ENCODE peak calls at places on chromosomes 4 and X, in eight cellular contexts. W is foreskin keratinocyte; V is thoracic aorta; F is cardiac muscle cell; J is SK-N-SH; Y is aorta; S is effector memory CD4-positive, alpha-beta T cell; O is right cardiac atrium. C is an unnamed sample. For H3K4me1, the result is how much of the 10 kb centered on the place peaks cover.

GRCh38 chr4:110236324-110236723 is 37.9 kb upstream of the ELOVL6 start:
- DNase-seq in W (no peak), V (no peak), F (no peak), J (no peak), Y (no peak), S (no peak), O (no peak), C (no peak)

GRCh38 chr4:72993876-72994275 is 75.6 kb downstream of the COX18 start:
- DNase-seq in W (no peak), V (no peak), F (no peak), J (no peak), Y (no peak), S (no peak), O (no peak), C (peak)

GRCh38 chr4:129446074-129446473 is 350.1 kb downstream of the C4orf33 start:
- DNase-seq in W (no peak), V (no peak), F (no peak), J (no peak), Y (no peak), S (no peak), O (no peak), C (no peak)

GRCh38 chr4:147725673-147726072 is 6.2 kb upstream of the ARHGAP10 start:
- DNase-seq in W (peak), V (no peak), F (no peak), J (no peak), Y (no peak), S (no peak), O (no peak), C (no peak)

GRCh38 chr4:10115657-10116624 is 658 bp downstream of the WDR1 start:
- DNase-seq in W (no peak), V (no peak), F (peak), J (peak), Y (peak), S (peak), O (peak), C (peak)

GRCh38 chrX:41705680-41706374 is 17.1 kb downstream of the GPR34 start:
- DNase-seq in W (no peak), V (no peak), F (no peak), J (no peak), Y (no peak), S (no peak), O (no peak), C (no peak)

GRCh38 chr4:166049036-166049435 is 176.0 kb downstream of the TLL1 start:
- DNase-seq in W (no peak), V (no peak), F (no peak), J (no peak), Y (no peak), S (no peak), O (no peak), C (no peak)

GRCh38 chrX:981791-982626 is 230.4 kb downstream of the CRLF2 start:
- DNase-seq in W (no peak), V (no peak), F (no peak), J (no peak), Y (no peak), S (no peak), O (no peak), C (no peak)

GRCh38 chrX:19743386-19743785 is 144.0 kb downstream of the SH3KBP1 start:
- DNase-seq in W (no peak), V (no peak), F (no peak), J (no peak), Y (no peak), S (no peak), O (no peak), C (no peak)
- H3K4me1 ChIP-seq in W (under half), V (under half), F (under half), J (under half), Y (under half), S (half or more), O (under half), C (under half)

GRCh38 chr4:7503597-7503996 is 68.9 kb upstream of the PSAPL1 start:
- DNase-seq in W (no peak), V (no peak), F (no peak), J (no peak), Y (no peak), S (no peak), O (no peak), C (no peak)
- H3K4me1 ChIP-seq in W (under half), V (under half), F (under half), J (under half), Y (under half), S (under half), O (under half), C (under half)

GRCh38 chr4:40189997-40190396 is 6.8 kb upstream of the RHOH start:
- DNase-seq in W (no peak), V (no peak), F (no peak), J (no peak), Y (no peak), S (no peak), O (no peak), C (no peak)

GRCh38 chr4:40193018-40193571 is 3.7 kb upstream of the RHOH start:
- DNase-seq in W (no peak), V (no peak), F (no peak), J (no peak), Y (no peak), S (no peak), O (no peak), C (no peak)

GRCh38 chr4:40190880-40191815 is 5.7 kb upstream of the RHOH start:
- DNase-seq in W (no peak), V (no peak), F (no peak), J (no peak), Y (no peak), S (no peak), O (no peak), C (no peak)

GRCh38 chr4:40192286-40193017 is 4.4 kb upstream of the RHOH start:
- DNase-seq in W (no peak), V (no peak), F (no peak), J (no peak), Y (no peak), S (no peak), O (no peak), C (no peak)

GRCh38 chr4:40190465-40190864 is 6.4 kb upstream of the RHOH start:
- DNase-seq in W (no peak), V (no peak), F (no peak), J (no peak), Y (no peak), S (no peak), O (no peak), C (no peak)
- H3K4me1 ChIP-seq in W (under half), V (under half), F (under half), J (under half), Y (under half), S (under half), O (under half), C (under half)

DNA sequence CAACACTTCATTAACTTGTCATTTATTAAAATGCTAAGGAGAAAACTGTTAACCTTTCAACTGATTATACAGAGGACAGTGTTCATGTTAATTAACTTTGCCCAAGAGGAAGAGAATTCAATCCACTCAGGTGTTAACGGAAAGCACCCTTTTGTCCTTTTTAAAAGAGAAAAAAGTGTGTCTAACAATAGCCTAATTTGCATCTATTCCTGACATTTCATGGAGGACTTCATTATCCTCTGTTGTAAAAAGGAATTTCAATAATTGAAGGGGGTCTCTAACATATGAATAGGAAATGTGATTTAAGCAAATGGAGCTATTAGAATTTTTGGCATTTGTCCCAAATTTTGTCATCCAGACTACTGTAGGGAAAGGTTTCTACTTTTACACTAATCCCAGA is 44.6 kb upstream of the GC start:
- DNase-seq in W (no peak), V (no peak), F (no peak), J (no peak), Y (no peak), S (no peak), O (no peak), C (no peak)
- H3K4me1 ChIP-seq in W (under half), V (under half), F (under half), J (under half), Y (under half), S (under half), O (under half), C (under half)

GRCh38 chrX:107493141-107493540 is 43.7 kb downstream of the FRMPD3 start:
- DNase-seq in W (no peak), V (no peak), F (no peak), J (no peak), Y (no peak), S (no peak), O (no peak), C (no peak)
- H3K4me1 ChIP-seq in W (under half), V (under half), F (under half), J (under half), Y (under half), S (under half), O (under half), C (under half)

GRCh38 chrX:17328837-17329236 is 46.2 kb upstream of the NHS start:
- DNase-seq in W (no peak), V (no peak), F (no peak), J (no peak), Y (no peak), S (no peak), O (no peak), C (no peak)

DNA sequence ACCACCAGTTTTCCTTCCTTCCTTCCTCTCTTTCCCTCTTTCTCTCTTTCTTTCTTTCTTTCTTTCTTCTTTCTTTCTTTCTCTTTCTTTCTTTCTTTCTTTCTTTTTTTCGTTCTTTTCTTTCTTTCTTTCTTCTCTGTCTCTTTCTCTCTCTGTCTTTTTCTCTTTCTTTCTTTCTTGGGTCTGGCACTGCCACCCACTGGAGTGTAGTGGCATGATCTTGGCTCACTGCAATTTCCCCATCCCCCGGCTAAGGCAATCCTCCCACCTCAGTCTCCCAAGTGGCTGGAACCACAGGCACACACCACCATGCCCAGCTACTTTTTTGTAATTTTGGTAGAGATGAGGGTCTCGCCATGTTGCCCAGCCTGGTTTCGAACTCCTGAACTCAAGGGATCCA is 51.6 kb upstream of the NHS start:
- DNase-seq in W (no peak), V (no peak), F (no peak), J (no peak), Y (no peak), S (no peak), O (no peak), C (no peak)
- H3K4me1 ChIP-seq in W (under half), V (under half), F (under half), J (under half), Y (under half), S (under half), O (under half), C (under half)

GRCh38 chr4:101037249-101037648 is 310.1 kb downstream of the PPP3CA start:
- DNase-seq in W (peak), V (no peak), F (no peak), J (no peak), Y (no peak), S (no peak), O (no peak), C (no peak)
- H3K4me1 ChIP-seq in W (under half), V (under half), F (under half), J (under half), Y (under half), S (under half), O (under half), C (under half)

DNA sequence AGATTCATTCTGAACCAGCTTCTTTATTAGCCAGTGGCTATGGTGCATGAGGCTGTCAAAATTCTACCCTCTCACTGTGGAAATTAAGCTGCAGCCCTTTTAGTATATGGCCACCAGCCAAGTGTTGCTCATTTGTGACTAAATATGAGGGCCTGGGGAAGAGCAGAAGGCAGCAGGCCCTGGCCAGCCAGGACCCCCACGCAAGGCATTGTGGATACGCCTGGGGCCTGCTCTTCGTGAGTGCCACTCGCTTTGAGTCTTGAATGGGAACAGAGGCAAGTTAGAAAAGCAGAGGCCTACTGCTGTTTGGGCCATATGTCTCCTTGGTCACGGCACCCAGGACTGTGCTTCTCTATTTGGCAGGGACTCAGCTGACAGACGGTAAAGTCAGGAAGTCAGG is 10.9 kb downstream of the RTL5 start:
- DNase-seq in W (no peak), V (no peak), F (no peak), J (peak), Y (no peak), S (no peak), O (no peak), C (no peak)
- H3K4me1 ChIP-seq in W (under half), V (under half), F (under half), J (under half), Y (under half), S (under half), O (under half), C (under half)

DNA sequence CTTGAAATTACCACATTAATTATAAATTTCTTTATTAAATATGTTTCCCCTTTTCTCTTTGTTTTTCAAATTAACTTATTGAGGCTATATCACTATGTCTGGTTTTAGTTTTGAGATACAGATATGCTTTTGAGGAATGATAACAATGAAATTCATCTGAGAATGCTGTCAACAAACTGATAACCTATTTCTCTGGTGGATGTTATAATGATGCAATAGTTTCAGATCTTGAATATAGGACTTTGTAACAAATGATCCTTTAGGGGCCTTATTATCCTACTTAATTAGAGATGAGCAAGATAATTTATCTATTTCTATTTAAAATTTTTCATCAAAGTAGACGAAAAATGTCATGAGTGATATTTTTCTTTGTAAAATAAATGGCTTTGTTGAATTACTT is 123.7 kb downstream of the MAGEB17 start:
- DNase-seq in W (no peak), V (no peak), F (no peak), J (no peak), Y (no peak), S (no peak), O (no peak), C (no peak)
- H3K4me1 ChIP-seq in W (under half), V (under half), F (under half), J (under half), Y (under half), S (under half), O (under half), C (under half)

DNA sequence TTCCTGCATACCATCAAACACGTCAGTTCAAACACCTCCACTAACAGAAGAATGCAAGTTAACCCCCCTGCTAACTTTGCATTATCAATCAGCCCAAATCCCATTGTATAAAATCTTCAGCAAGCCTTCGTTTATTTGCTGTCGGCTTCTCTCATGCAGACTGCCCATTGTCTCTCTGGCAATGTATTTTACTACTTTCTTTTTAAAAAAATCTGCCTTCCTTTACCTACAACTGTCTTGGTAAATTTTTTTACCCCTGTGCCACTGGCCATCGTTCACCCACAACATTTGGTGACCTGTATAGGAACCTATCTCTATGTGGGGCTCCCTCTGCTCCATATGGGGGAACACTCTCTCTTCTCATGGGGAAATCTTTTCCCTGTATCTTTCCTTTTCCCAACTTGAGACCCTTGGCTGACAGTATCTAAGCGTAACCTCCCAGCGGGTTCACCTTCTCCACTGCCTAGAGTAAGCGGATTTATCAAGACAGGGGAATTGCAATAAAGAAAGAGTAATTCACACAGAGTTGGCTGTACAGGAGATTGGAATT is 244.6 kb downstream of the CPXCR1 start:
- DNase-seq in W (no peak), V (no peak), F (no peak), J (no peak), Y (no peak), S (no peak), O (no peak), C (no peak)
- H3K4me1 ChIP-seq in W (under half), V (under half), F (under half), J (under half), Y (under half), S (under half), O (under half), C (under half)